ENCODE peak calls at places on chromosomes 3 and 15, in eight cellular contexts. One of them, this sample, is unnamed.

GRCh38 chr3:171851685-171852084 is 8.5 kb downstream of the TMEM212 start:
- DNase-seq in AG09309: no peak
- DNase-seq in hypothalamus: no peak
- DNase-seq in caudate nucleus: no peak
- DNase-seq in activated naive CD4-positive, alpha-beta T cell treated with anti-CD3 and anti-CD28 coated beads, Interleukin-2, amount 50 U/mL, for 16 hours: no peak
- DNase-seq in EL: no peak
- DNase-seq in activated gamma-delta T cell treated with Interleukin-2 at 50 U/mL for 16 hours: no peak
- DNase-seq in stimulated activated CD4-positive, alpha-beta T cell treated with anti-CD3 and anti-CD28 coated beads, Interleukin-4, amount 100 ng/mL, for 1 hour: no peak
- DNase-seq in this sample: no peak

GRCh38 chr3:79810101-79810500 is 42.3 kb upstream of the ROBO1 start:
- DNase-seq in AG09309: no peak
- DNase-seq in hypothalamus: no peak
- DNase-seq in caudate nucleus: no peak
- DNase-seq in activated naive CD4-positive, alpha-beta T cell treated with anti-CD3 and anti-CD28 coated beads, Interleukin-2, amount 50 U/mL, for 16 hours: no peak
- DNase-seq in EL: no peak
- DNase-seq in activated gamma-delta T cell treated with Interleukin-2 at 50 U/mL for 16 hours: no peak
- DNase-seq in stimulated activated CD4-positive, alpha-beta T cell treated with anti-CD3 and anti-CD28 coated beads, Interleukin-4, amount 100 ng/mL, for 1 hour: no peak
- DNase-seq in this sample: no peak

GRCh38 chr3:16807981-16808380 is 76.8 kb upstream of the PLCL2 start:
- DNase-seq in AG09309: no peak
- DNase-seq in hypothalamus: no peak
- DNase-seq in caudate nucleus: no peak
- DNase-seq in activated naive CD4-positive, alpha-beta T cell treated with anti-CD3 and anti-CD28 coated beads, Interleukin-2, amount 50 U/mL, for 16 hours: no peak
- DNase-seq in EL: no peak
- DNase-seq in activated gamma-delta T cell treated with Interleukin-2 at 50 U/mL for 16 hours: no peak
- DNase-seq in stimulated activated CD4-positive, alpha-beta T cell treated with anti-CD3 and anti-CD28 coated beads, Interleukin-4, amount 100 ng/mL, for 1 hour: no peak
- DNase-seq in this sample: no peak

GRCh38 chr3:46917257-46917656 is 39.7 kb downstream of the PTH1R start:
- DNase-seq in AG09309: no peak
- DNase-seq in hypothalamus: no peak
- DNase-seq in caudate nucleus: no peak
- DNase-seq in activated naive CD4-positive, alpha-beta T cell treated with anti-CD3 and anti-CD28 coated beads, Interleukin-2, amount 50 U/mL, for 16 hours: no peak
- DNase-seq in EL: no peak
- DNase-seq in activated gamma-delta T cell treated with Interleukin-2 at 50 U/mL for 16 hours: no peak
- DNase-seq in stimulated activated CD4-positive, alpha-beta T cell treated with anti-CD3 and anti-CD28 coated beads, Interleukin-4, amount 100 ng/mL, for 1 hour: no peak
- DNase-seq in this sample: no peak

GRCh38 chr3:105938101-105938500 is 69.3 kb upstream of the CBLB start:
- DNase-seq in AG09309: peak
- DNase-seq in hypothalamus: no peak
- DNase-seq in caudate nucleus: no peak
- DNase-seq in activated naive CD4-positive, alpha-beta T cell treated with anti-CD3 and anti-CD28 coated beads, Interleukin-2, amount 50 U/mL, for 16 hours: no peak
- DNase-seq in EL: peak
- DNase-seq in activated gamma-delta T cell treated with Interleukin-2 at 50 U/mL for 16 hours: no peak
- DNase-seq in stimulated activated CD4-positive, alpha-beta T cell treated with anti-CD3 and anti-CD28 coated beads, Interleukin-4, amount 100 ng/mL, for 1 hour: no peak
- DNase-seq in this sample: peak

GRCh38 chr15:68023307-68024101 is 30.6 kb upstream of the PIAS1 start:
- DNase-seq in AG09309: no peak
- DNase-seq in hypothalamus: no peak
- DNase-seq in caudate nucleus: no peak
- DNase-seq in activated naive CD4-positive, alpha-beta T cell treated with anti-CD3 and anti-CD28 coated beads, Interleukin-2, amount 50 U/mL, for 16 hours: no peak
- DNase-seq in EL: no peak
- DNase-seq in activated gamma-delta T cell treated with Interleukin-2 at 50 U/mL for 16 hours: no peak
- DNase-seq in stimulated activated CD4-positive, alpha-beta T cell treated with anti-CD3 and anti-CD28 coated beads, Interleukin-4, amount 100 ng/mL, for 1 hour: no peak
- DNase-seq in this sample: no peak

GRCh38 chr15:101033801-101034200 is 114.6 kb downstream of the LRRK1 start:
- DNase-seq in AG09309: no peak
- DNase-seq in hypothalamus: no peak
- DNase-seq in caudate nucleus: no peak
- DNase-seq in activated naive CD4-positive, alpha-beta T cell treated with anti-CD3 and anti-CD28 coated beads, Interleukin-2, amount 50 U/mL, for 16 hours: no peak
- DNase-seq in EL: no peak
- DNase-seq in activated gamma-delta T cell treated with Interleukin-2 at 50 U/mL for 16 hours: no peak
- DNase-seq in stimulated activated CD4-positive, alpha-beta T cell treated with anti-CD3 and anti-CD28 coated beads, Interleukin-4, amount 100 ng/mL, for 1 hour: no peak
- DNase-seq in this sample: no peak

GRCh38 chr3:120364821-120365220 is 15.7 kb upstream of the LRRC58 start:
- DNase-seq in AG09309: no peak
- DNase-seq in hypothalamus: no peak
- DNase-seq in caudate nucleus: no peak
- DNase-seq in activated naive CD4-positive, alpha-beta T cell treated with anti-CD3 and anti-CD28 coated beads, Interleukin-2, amount 50 U/mL, for 16 hours: no peak
- DNase-seq in EL: peak
- DNase-seq in activated gamma-delta T cell treated with Interleukin-2 at 50 U/mL for 16 hours: no peak
- DNase-seq in stimulated activated CD4-positive, alpha-beta T cell treated with anti-CD3 and anti-CD28 coated beads, Interleukin-4, amount 100 ng/mL, for 1 hour: no peak
- DNase-seq in this sample: no peak

GRCh38 chr3:45021524-45021923 is 4.6 kb upstream of the CLEC3B start:
- DNase-seq in AG09309: no peak
- DNase-seq in hypothalamus: no peak
- DNase-seq in caudate nucleus: no peak
- DNase-seq in activated naive CD4-positive, alpha-beta T cell treated with anti-CD3 and anti-CD28 coated beads, Interleukin-2, amount 50 U/mL, for 16 hours: no peak
- DNase-seq in EL: no peak
- DNase-seq in activated gamma-delta T cell treated with Interleukin-2 at 50 U/mL for 16 hours: no peak
- DNase-seq in stimulated activated CD4-positive, alpha-beta T cell treated with anti-CD3 and anti-CD28 coated beads, Interleukin-4, amount 100 ng/mL, for 1 hour: no peak
- DNase-seq in this sample: no peak

GRCh38 chr3:123508176-123508575 is 59.3 kb upstream of the ADCY5 start:
- DNase-seq in AG09309: no peak
- DNase-seq in hypothalamus: no peak
- DNase-seq in caudate nucleus: no peak
- DNase-seq in activated naive CD4-positive, alpha-beta T cell treated with anti-CD3 and anti-CD28 coated beads, Interleukin-2, amount 50 U/mL, for 16 hours: no peak
- DNase-seq in EL: no peak
- DNase-seq in activated gamma-delta T cell treated with Interleukin-2 at 50 U/mL for 16 hours: no peak
- DNase-seq in stimulated activated CD4-positive, alpha-beta T cell treated with anti-CD3 and anti-CD28 coated beads, Interleukin-4, amount 100 ng/mL, for 1 hour: no peak
- DNase-seq in this sample: no peak

GRCh38 chr15:56760186-56760585 is 26.9 kb upstream of the ZNF280D start:
- DNase-seq in AG09309: peak
- DNase-seq in hypothalamus: no peak
- DNase-seq in caudate nucleus: no peak
- DNase-seq in activated naive CD4-positive, alpha-beta T cell treated with anti-CD3 and anti-CD28 coated beads, Interleukin-2, amount 50 U/mL, for 16 hours: no peak
- DNase-seq in EL: peak
- DNase-seq in activated gamma-delta T cell treated with Interleukin-2 at 50 U/mL for 16 hours: no peak
- DNase-seq in stimulated activated CD4-positive, alpha-beta T cell treated with anti-CD3 and anti-CD28 coated beads, Interleukin-4, amount 100 ng/mL, for 1 hour: no peak
- DNase-seq in this sample: no peak

This sample was measured in glutamatergic neuron.